ENCODE peak calls at places on chromosomes 11 and 22, in ten cellular contexts. K is body of pancreas, O is BJ, S is right atrium auricular region, H is esophagus squamous epithelium, Y is heart right ventricle, D is neural progenitor cell, Z is HCT116, G is gastrocnemius medialis, F is IMR-90. E is an unnamed sample.

GRCh38 chr11:91495837-91496236 is 728.8 kb upstream of the FAT3 start:
- DNase-seq in Y (no peak), O (no peak), S (no peak), H (no peak), G (no peak), F (no peak), D (no peak), K (no peak), Z (no peak), E (no peak)

GRCh38 chr11:19344661-19345518 is 104.1 kb upstream of the E2F8 start:
- DNase-seq in F (peak; percentile 24), D (peak; percentile 94), S (no peak), K (peak; percentile 26), H (no peak), O (no peak), Y (peak; percentile 34), G (no peak), Z (no peak), E (peak; percentile 42)

GRCh38 chr11:72821221-72821919 is 7.2 kb downstream of the ATG16L2 start:
- DNase-seq in Y (no peak), Z (no peak), K (no peak), H (no peak), G (no peak), S (no peak), F (no peak), O (no peak), D (no peak), E (no peak)

GRCh38 chr11:24064309-24064903 is 432.4 kb upstream of the LUZP2 start:
- DNase-seq in D (peak; percentile 79), F (no peak), Y (no peak), G (no peak), K (no peak), O (no peak), S (no peak), Z (no peak), H (no peak), E (no peak)

GRCh38 chr22:26610983-26611382 is 6.8 kb downstream of the CRYBB1 start:
- DNase-seq in H (no peak), Z (no peak), G (no peak), F (peak; percentile 22), D (no peak), K (no peak), O (no peak), S (no peak), Y (no peak), E (no peak)

GRCh38 chr11:110296226-110297081 is at the start of gene RDX:
- DNase-seq in K (peak; percentile 70), D (peak; percentile 94), Z (peak; percentile 67), O (no peak), F (peak; percentile 63), H (no peak), G (peak; percentile 78), Y (peak; percentile 67), S (peak; percentile 77), E (peak; percentile 68)

GRCh38 chr11:94722735-94723134 is 45.4 kb upstream of the AMOTL1 start:
- DNase-seq in S (no peak), D (no peak), Y (no peak), K (no peak), O (no peak), Z (no peak), H (no peak), F (no peak), G (no peak), E (no peak)

GRCh38 chr11:42778193-42778592 is 533.6 kb upstream of the API5 start:
- DNase-seq in D (peak; percentile 30), F (no peak), Z (no peak), K (no peak), S (no peak), G (no peak), O (no peak), H (no peak), Y (no peak), E (no peak)

GRCh38 chr22:24451162-24451561 is 23.8 kb downstream of the ADORA2A start:
- DNase-seq in D (no peak), Z (no peak), H (no peak), F (no peak), K (no peak), Y (no peak), O (no peak), G (no peak), S (no peak), E (no peak)
- H3K36me3 ChIP-seq in D (no peaks in the 10 kb centered on the region), Z (no peaks in the 10 kb centered on the region), H (no peaks in the 10 kb centered on the region), F (no peaks in the 10 kb centered on the region), K (no peaks in the 10 kb centered on the region), Y (no peaks in the 10 kb centered on the region), O (no peaks in the 10 kb centered on the region), G (no peaks in the 10 kb centered on the region), S (no peaks in the 10 kb centered on the region), E (no peaks in the 10 kb centered on the region)

GRCh38 chr11:36405585-36406367 is 104.3 kb downstream of the TRAF6 start:
- DNase-seq in G (no peak), H (no peak), Y (no peak), K (no peak), O (no peak), S (no peak), Z (no peak), D (no peak), F (no peak), E (no peak)
- H3K36me3 ChIP-seq in G (no peaks in the 10 kb centered on the region), H (no peaks in the 10 kb centered on the region), Y (no peaks in the 10 kb centered on the region), K (no peaks in the 10 kb centered on the region), O (peaks cover 6% of the 10 kb centered on the region), S (no peaks in the 10 kb centered on the region), Z (no peaks in the 10 kb centered on the region), D (no peaks in the 10 kb centered on the region), F (no peaks in the 10 kb centered on the region), E (no peaks in the 10 kb centered on the region)

GRCh38 chr11:70836071-70836470 is 416.3 kb downstream of the SHANK2 start:
- DNase-seq in F (no peak), D (no peak), Z (no peak), G (no peak), H (no peak), Y (no peak), K (no peak), O (no peak), S (no peak), E (no peak)
- H3K36me3 ChIP-seq in F (no peaks in the 10 kb centered on the region), D (no peaks in the 10 kb centered on the region), Z (no peaks in the 10 kb centered on the region), G (no peaks in the 10 kb centered on the region), H (no peaks in the 10 kb centered on the region), Y (no peaks in the 10 kb centered on the region), K (no peaks in the 10 kb centered on the region), O (no peaks in the 10 kb centered on the region), S (no peaks in the 10 kb centered on the region), E (no peaks in the 10 kb centered on the region)

DNA sequence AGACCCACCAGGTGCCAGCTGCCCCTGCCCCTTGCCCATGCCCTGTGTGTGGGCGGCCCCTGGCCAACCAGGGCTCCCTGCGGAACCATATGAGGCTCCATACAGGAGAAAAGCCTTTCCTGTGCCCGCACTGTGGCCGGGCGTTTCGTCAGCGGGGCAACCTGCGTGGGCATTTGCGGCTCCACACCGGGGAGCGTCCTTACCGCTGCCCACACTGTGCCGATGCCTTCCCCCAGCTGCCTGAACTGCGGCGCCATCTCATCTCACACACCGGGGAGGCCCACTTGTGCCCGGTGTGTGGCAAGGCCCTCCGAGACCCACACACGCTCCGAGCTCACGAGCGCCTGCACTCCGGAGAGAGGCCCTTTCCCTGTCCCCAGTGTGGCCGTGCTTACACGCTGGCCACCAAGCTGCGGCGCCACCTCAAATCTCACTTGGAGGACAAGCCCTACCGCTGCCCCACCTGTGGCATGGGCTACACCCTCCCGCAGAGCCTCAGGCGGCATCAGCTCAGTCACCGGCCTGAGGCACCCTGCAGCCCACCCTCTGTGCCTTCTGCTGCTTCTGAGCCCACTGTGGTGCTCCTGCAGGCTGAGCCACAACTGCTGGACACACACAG is 4.3 kb downstream of the ZNF408 start:
- DNase-seq in H (no peak), Z (no peak), G (no peak), D (no peak), O (no peak), Y (no peak), F (no peak), S (no peak), K (no peak), E (no peak)
- H3K36me3 ChIP-seq in H (peaks cover 16% of the 10 kb centered on the region), Z (peaks cover 25% of the 10 kb centered on the region), G (peaks cover 52% of the 10 kb centered on the region), D (no peaks in the 10 kb centered on the region), O (peaks cover 28% of the 10 kb centered on the region), Y (peaks cover 9% of the 10 kb centered on the region), F (peaks cover 50% of the 10 kb centered on the region), S (peaks cover 56% of the 10 kb centered on the region), K (peaks cover 23% of the 10 kb centered on the region), E (peaks cover 48% of the 10 kb centered on the region)

GRCh38 chr11:21295508-21295907 is 626.1 kb downstream of the NELL1 start:
- DNase-seq in Z (no peak), K (no peak), F (no peak), Y (no peak), H (no peak), O (no peak), S (no peak), D (no peak), G (no peak), E (no peak)

GRCh38 chr11:21285104-21285503 is 615.7 kb downstream of the NELL1 start:
- DNase-seq in F (no peak), O (no peak), H (no peak), D (no peak), Y (no peak), K (no peak), S (no peak), Z (no peak), G (no peak), E (no peak)

DNA sequence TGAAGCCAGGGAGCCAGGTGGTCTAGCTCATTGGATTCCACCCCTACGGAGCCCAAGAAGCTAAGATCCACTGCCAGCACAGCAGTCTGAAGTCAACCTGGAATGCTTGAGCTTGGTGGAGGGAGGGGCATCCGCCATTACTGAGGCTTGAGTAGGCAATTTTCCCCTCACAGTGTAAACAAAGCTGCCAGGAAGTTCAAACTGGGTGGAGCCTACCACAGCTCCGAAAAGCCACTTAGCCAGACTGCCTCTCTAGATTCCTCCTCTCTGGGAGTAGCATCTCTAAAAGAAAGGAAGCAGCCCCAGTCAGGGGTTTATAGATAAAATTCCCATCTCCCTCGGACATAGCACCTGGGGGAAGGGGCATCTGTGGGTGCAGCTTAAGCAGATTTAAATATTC is 620.3 kb downstream of the NELL1 start:
- DNase-seq in F (no peak), G (no peak), D (no peak), Z (no peak), Y (no peak), S (no peak), O (no peak), H (no peak), K (no peak), E (no peak)
- H3K36me3 ChIP-seq in F (no peaks in the 10 kb centered on the region), G (no peaks in the 10 kb centered on the region), D (no peaks in the 10 kb centered on the region), Z (no peaks in the 10 kb centered on the region), Y (no peaks in the 10 kb centered on the region), S (no peaks in the 10 kb centered on the region), O (no peaks in the 10 kb centered on the region), H (no peaks in the 10 kb centered on the region), K (no peaks in the 10 kb centered on the region), E (no peaks in the 10 kb centered on the region)

DNA sequence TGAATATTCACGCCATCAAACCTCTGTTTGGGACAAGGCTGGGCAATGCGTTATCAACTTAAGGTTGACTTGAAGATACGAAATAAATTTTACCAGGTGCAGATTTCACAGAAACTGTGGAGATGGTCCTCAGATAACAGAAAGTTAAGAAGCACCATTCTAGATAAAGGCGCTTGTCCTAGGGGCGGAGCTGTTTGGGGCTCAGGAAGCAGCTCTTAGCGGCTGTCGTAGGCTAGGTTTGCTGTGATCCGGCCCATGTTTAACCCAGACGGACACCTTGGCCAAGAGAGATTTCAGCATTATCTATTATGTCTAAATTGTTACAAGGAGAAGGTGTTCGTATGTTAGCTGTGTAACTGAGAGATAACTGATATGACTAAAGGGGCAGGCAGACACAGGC is 25.6 kb downstream of the TPCN2 start:
- DNase-seq in O (no peak), K (no peak), S (no peak), H (no peak), Y (no peak), D (no peak), Z (no peak), F (no peak), G (no peak), E (no peak)
- H3K36me3 ChIP-seq in O (peaks cover 33% of the 10 kb centered on the region), K (peaks cover 3% of the 10 kb centered on the region), S (peaks cover 31% of the 10 kb centered on the region), H (peaks cover 6% of the 10 kb centered on the region), Y (peaks cover 3% of the 10 kb centered on the region), D (no peaks in the 10 kb centered on the region), Z (peaks cover 5% of the 10 kb centered on the region), F (peaks cover 34% of the 10 kb centered on the region), G (peaks cover 43% of the 10 kb centered on the region), E (peaks cover 5% of the 10 kb centered on the region)

GRCh38 chr11:898540-899190 is 11.9 kb downstream of the CHID1 start:
- DNase-seq in Y (no peak), H (no peak), S (no peak), Z (no peak), D (peak; percentile 62), O (no peak), F (no peak), K (no peak), G (no peak), E (no peak)
- H3K36me3 ChIP-seq in Y (peaks cover 8% of the 10 kb centered on the region), H (peaks cover 48% of the 10 kb centered on the region), S (peaks cover 48% of the 10 kb centered on the region), Z (peaks cover 16% of the 10 kb centered on the region), D (no peaks in the 10 kb centered on the region), O (peaks cover 40% of the 10 kb centered on the region), F (peaks cover 40% of the 10 kb centered on the region), K (peaks cover 39% of the 10 kb centered on the region), G (peaks cover 57% of the 10 kb centered on the region), E (peaks cover 58% of the 10 kb centered on the region)